ENCODE peak calls at places on chromosomes 3 and 15, in six cellular contexts. One of them, this sample, is unnamed.

GRCh38 chr3:26622634-26623408 is at the start of gene LRRC3B:
- DNase-seq in PC-3: no peak
- DNase-seq in GM23338: peak; percentile 86
- DNase-seq in MM.1S: no peak
- DNase-seq in SK-N-SH: peak; percentile 75
- DNase-seq in neural progenitor cell: peak; percentile 89
- DNase-seq in this sample: no peak

GRCh38 chr3:135516143-135516542 is 449.4 kb upstream of the PPP2R3A start:
- DNase-seq in MM.1S: no peak
- DNase-seq in PC-3: peak; percentile 19
- DNase-seq in SK-N-SH: peak; percentile 7
- DNase-seq in GM23338: peak; percentile 86
- DNase-seq in neural progenitor cell: peak; percentile 49
- DNase-seq in this sample: peak; percentile 31

GRCh38 chr15:41507820-41508290 is 5.8 kb downstream of the LTK start:
- DNase-seq in PC-3: peak; percentile 92
- DNase-seq in neural progenitor cell: no peak
- DNase-seq in SK-N-SH: no peak
- DNase-seq in MM.1S: no peak
- DNase-seq in GM23338: no peak
- DNase-seq in this sample: no peak

GRCh38 chr3:157089455-157090221 is 70.3 kb downstream of the CCNL1 start:
- DNase-seq in SK-N-SH: no peak
- DNase-seq in GM23338: peak; percentile 19
- DNase-seq in PC-3: peak; percentile 26
- DNase-seq in neural progenitor cell: no peak
- DNase-seq in MM.1S: no peak
- DNase-seq in this sample: no peak

GRCh38 chr3:102302020-102302419 is 132.8 kb upstream of the ZPLD1 start:
- DNase-seq in GM23338: no peak
- DNase-seq in PC-3: peak; percentile 33
- DNase-seq in SK-N-SH: no peak
- DNase-seq in MM.1S: no peak
- DNase-seq in neural progenitor cell: no peak
- DNase-seq in this sample: no peak

GRCh38 chr3:5213574-5213966 is 26.1 kb downstream of the EDEM1 start:
- DNase-seq in SK-N-SH: no peak
- DNase-seq in MM.1S: peak; percentile 97
- DNase-seq in GM23338: peak; percentile 57
- DNase-seq in PC-3: no peak
- DNase-seq in neural progenitor cell: no peak
- DNase-seq in this sample: no peak

GRCh38 chr15:66802087-66803001 is 100.3 kb downstream of the SMAD6 start:
- DNase-seq in GM23338: no peak
- DNase-seq in PC-3: peak; percentile 25
- DNase-seq in SK-N-SH: no peak
- DNase-seq in MM.1S: no peak
- DNase-seq in neural progenitor cell: no peak
- DNase-seq in this sample: peak; percentile 65

GRCh38 chr3:108322352-108322751 is 26.0 kb downstream of the HHLA2 start:
- DNase-seq in PC-3: no peak
- DNase-seq in MM.1S: no peak
- DNase-seq in GM23338: no peak
- DNase-seq in neural progenitor cell: no peak
- DNase-seq in SK-N-SH: no peak
- DNase-seq in this sample: no peak

GRCh38 chr15:70713547-70714414 is 49.6 kb downstream of the UACA start:
- DNase-seq in GM23338: no peak
- DNase-seq in PC-3: no peak
- DNase-seq in neural progenitor cell: peak; percentile 33
- DNase-seq in MM.1S: no peak
- DNase-seq in SK-N-SH: no peak
- DNase-seq in this sample: peak; percentile 70

GRCh38 chr3:8052599-8053185 is 448.9 kb upstream of the LMCD1 start:
- DNase-seq in SK-N-SH: no peak
- DNase-seq in PC-3: no peak
- DNase-seq in MM.1S: no peak
- DNase-seq in GM23338: no peak
- DNase-seq in neural progenitor cell: no peak
- DNase-seq in this sample: no peak

GRCh38 chr15:52464040-52464439 is 64.6 kb downstream of the MYO5A start:
- DNase-seq in GM23338: no peak
- DNase-seq in neural progenitor cell: no peak
- DNase-seq in MM.1S: no peak
- DNase-seq in PC-3: no peak
- DNase-seq in SK-N-SH: no peak
- DNase-seq in this sample: peak; percentile 16

GRCh38 chr3:187132666-187133065 is 6.6 kb downstream of the RPL39L start:
- DNase-seq in GM23338: no peak
- DNase-seq in neural progenitor cell: no peak
- DNase-seq in MM.1S: no peak
- DNase-seq in SK-N-SH: no peak
- DNase-seq in PC-3: peak; percentile 21
- DNase-seq in this sample: no peak

GRCh38 chr3:5190147-5190791 is 2.8 kb downstream of the EDEM1 start:
- DNase-seq in PC-3: no peak
- DNase-seq in MM.1S: no peak
- DNase-seq in neural progenitor cell: no peak
- DNase-seq in GM23338: no peak
- DNase-seq in SK-N-SH: no peak
- DNase-seq in this sample: no peak

GRCh38 chr3:174488527-174488926 is 370.6 kb upstream of the NAALADL2 start:
- DNase-seq in SK-N-SH: no peak
- DNase-seq in PC-3: no peak
- DNase-seq in GM23338: no peak
- DNase-seq in neural progenitor cell: no peak
- DNase-seq in MM.1S: no peak
- DNase-seq in this sample: peak; percentile 48

GRCh38 chr3:64975138-64975537 is 287.3 kb upstream of the ADAMTS9 start:
- DNase-seq in PC-3: no peak
- DNase-seq in GM23338: no peak
- DNase-seq in neural progenitor cell: no peak
- DNase-seq in SK-N-SH: no peak
- DNase-seq in MM.1S: no peak
- DNase-seq in this sample: no peak

GRCh38 chr15:49688135-49688790 is 67.4 kb downstream of the DTWD1 start:
- DNase-seq in neural progenitor cell: no peak
- DNase-seq in GM23338: no peak
- DNase-seq in MM.1S: no peak
- DNase-seq in SK-N-SH: peak; percentile 45
- DNase-seq in PC-3: no peak
- DNase-seq in this sample: no peak

GRCh38 chr15:101447168-101447533 is 42.4 kb downstream of the PCSK6 start:
- DNase-seq in neural progenitor cell: no peak
- DNase-seq in GM23338: no peak
- DNase-seq in MM.1S: no peak
- DNase-seq in SK-N-SH: no peak
- DNase-seq in PC-3: no peak
- DNase-seq in this sample: no peak

GRCh38 chr3:138062626-138063025 is 52.7 kb downstream of the CLDN18 start:
- DNase-seq in neural progenitor cell: no peak
- DNase-seq in GM23338: no peak
- DNase-seq in PC-3: no peak
- DNase-seq in MM.1S: no peak
- DNase-seq in SK-N-SH: no peak
- DNase-seq in this sample: peak; percentile 77

GRCh38 chr3:3258281-3258680 is 78.8 kb upstream of the CRBN start:
- DNase-seq in SK-N-SH: no peak
- DNase-seq in GM23338: no peak
- DNase-seq in PC-3: no peak
- DNase-seq in neural progenitor cell: no peak
- DNase-seq in MM.1S: no peak
- DNase-seq in this sample: no peak
- TF ChIP-seq EZH2phosphoT487 in SK-N-SH: no peak
- TF ChIP-seq EZH2phosphoT487 in GM23338: no peak
- TF ChIP-seq EZH2phosphoT487 in PC-3: no peak
- TF ChIP-seq EZH2phosphoT487 in neural progenitor cell: no peak
- TF ChIP-seq EZH2phosphoT487 in MM.1S: no peak
- TF ChIP-seq EZH2phosphoT487 in this sample: no peak

DNA sequence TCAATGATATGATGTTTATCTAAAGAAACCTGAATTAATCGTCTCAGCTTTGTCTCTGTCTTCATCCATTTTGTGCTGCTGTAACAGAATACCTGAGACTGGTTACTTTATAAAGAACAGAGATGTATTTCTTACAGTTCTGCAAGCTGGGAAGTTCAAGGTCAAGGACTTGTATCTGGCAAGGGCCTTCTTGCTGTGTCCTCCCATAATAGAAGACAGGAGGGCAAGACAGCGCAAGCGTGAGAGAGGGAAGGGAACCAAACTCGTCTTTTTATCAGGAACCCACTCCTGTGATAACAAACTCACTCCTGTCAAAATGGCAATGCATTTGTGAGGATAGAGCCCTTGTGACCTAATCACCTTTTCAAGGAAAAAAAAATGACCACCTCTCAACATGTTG is 131.5 kb downstream of the GHSR start:
- DNase-seq in PC-3: no peak
- DNase-seq in SK-N-SH: no peak
- DNase-seq in GM23338: no peak
- DNase-seq in neural progenitor cell: no peak
- DNase-seq in MM.1S: no peak
- DNase-seq in this sample: no peak
- H3F3A ChIP-seq in PC-3: no peaks in the 10 kb centered on the region
- H3F3A ChIP-seq in SK-N-SH: peaks cover 21% of the 10 kb centered on the region
- H3F3A ChIP-seq in GM23338: no peaks in the 10 kb centered on the region
- H3F3A ChIP-seq in neural progenitor cell: no peaks in the 10 kb centered on the region
- H3F3A ChIP-seq in MM.1S: peaks cover 11% of the 10 kb centered on the region
- H3F3A ChIP-seq in this sample: peaks cover 74% of the 10 kb centered on the region

GRCh38 chr3:126733061-126733430 is 29.0 kb downstream of the CHCHD6 start:
- DNase-seq in PC-3: no peak
- DNase-seq in MM.1S: no peak
- DNase-seq in GM23338: no peak
- DNase-seq in SK-N-SH: no peak
- DNase-seq in neural progenitor cell: no peak
- DNase-seq in this sample: no peak

GRCh38 chr3:126728680-126729079 is 24.6 kb downstream of the CHCHD6 start:
- DNase-seq in GM23338: no peak
- DNase-seq in MM.1S: no peak
- DNase-seq in SK-N-SH: no peak
- DNase-seq in neural progenitor cell: no peak
- DNase-seq in PC-3: no peak
- DNase-seq in this sample: no peak

GRCh38 chr3:126732281-126733060 is 28.4 kb downstream of the CHCHD6 start:
- DNase-seq in SK-N-SH: no peak
- DNase-seq in MM.1S: no peak
- DNase-seq in GM23338: no peak
- DNase-seq in PC-3: no peak
- DNase-seq in neural progenitor cell: no peak
- DNase-seq in this sample: no peak

GRCh38 chr3:126730376-126730775 is 26.3 kb downstream of the CHCHD6 start:
- DNase-seq in GM23338: no peak
- DNase-seq in PC-3: no peak
- DNase-seq in SK-N-SH: no peak
- DNase-seq in neural progenitor cell: no peak
- DNase-seq in MM.1S: no peak
- DNase-seq in this sample: no peak

DNA sequence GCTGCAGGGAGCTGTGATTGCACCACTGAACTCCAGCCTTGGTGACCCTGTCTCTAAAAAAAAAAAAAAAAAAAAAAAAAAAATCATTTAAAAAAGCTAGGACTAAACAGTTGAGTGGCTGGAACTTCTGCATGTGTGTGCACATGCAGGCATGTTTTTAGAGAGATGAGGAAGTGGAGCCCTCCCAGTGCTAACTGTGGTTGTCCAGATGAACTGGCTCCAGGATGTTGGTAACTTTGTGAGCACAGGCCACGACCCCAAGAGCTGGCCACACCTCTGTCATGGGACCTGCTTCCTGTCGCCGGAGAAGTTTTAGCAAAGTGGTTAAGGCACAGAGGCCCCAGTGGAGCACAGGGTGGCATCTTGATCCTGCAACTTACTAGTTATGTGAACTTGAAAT is 27.0 kb downstream of the CHCHD6 start:
- DNase-seq in GM23338: no peak
- DNase-seq in MM.1S: no peak
- DNase-seq in PC-3: no peak
- DNase-seq in neural progenitor cell: no peak
- DNase-seq in SK-N-SH: no peak
- DNase-seq in this sample: no peak
- TF ChIP-seq EZH2phosphoT487 in GM23338: no peak
- TF ChIP-seq EZH2phosphoT487 in MM.1S: no peak
- TF ChIP-seq EZH2phosphoT487 in PC-3: no peak
- TF ChIP-seq EZH2phosphoT487 in neural progenitor cell: no peak
- TF ChIP-seq EZH2phosphoT487 in SK-N-SH: no peak
- TF ChIP-seq EZH2phosphoT487 in this sample: no peak

DNA sequence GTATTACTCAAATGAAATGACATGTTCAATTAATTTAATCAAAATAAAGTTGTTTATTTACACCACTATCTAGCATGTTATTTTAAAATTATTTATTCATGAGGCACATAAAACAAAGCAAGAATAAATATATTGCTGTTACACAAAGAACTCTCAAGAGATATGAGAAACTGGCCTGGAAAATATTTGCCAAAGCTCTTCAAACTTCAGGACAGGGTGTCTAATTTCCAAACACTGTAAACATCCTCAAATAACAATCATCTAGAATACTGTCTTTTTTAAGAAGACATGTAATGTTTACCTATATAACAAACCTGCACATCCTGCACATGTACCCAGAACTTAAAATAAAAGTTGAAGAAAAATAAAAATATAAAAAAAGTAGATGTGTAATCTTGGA is 876.6 kb downstream of the TUSC7 start:
- DNase-seq in MM.1S: no peak
- DNase-seq in SK-N-SH: no peak
- DNase-seq in neural progenitor cell: no peak
- DNase-seq in GM23338: no peak
- DNase-seq in PC-3: no peak
- DNase-seq in this sample: no peak
- H3F3A ChIP-seq in MM.1S: peaks cover 8% of the 10 kb centered on the region
- H3F3A ChIP-seq in SK-N-SH: no peaks in the 10 kb centered on the region
- H3F3A ChIP-seq in neural progenitor cell: peaks cover 14% of the 10 kb centered on the region
- H3F3A ChIP-seq in GM23338: no peaks in the 10 kb centered on the region
- H3F3A ChIP-seq in PC-3: no peaks in the 10 kb centered on the region
- H3F3A ChIP-seq in this sample: no peaks in the 10 kb centered on the region

DNA sequence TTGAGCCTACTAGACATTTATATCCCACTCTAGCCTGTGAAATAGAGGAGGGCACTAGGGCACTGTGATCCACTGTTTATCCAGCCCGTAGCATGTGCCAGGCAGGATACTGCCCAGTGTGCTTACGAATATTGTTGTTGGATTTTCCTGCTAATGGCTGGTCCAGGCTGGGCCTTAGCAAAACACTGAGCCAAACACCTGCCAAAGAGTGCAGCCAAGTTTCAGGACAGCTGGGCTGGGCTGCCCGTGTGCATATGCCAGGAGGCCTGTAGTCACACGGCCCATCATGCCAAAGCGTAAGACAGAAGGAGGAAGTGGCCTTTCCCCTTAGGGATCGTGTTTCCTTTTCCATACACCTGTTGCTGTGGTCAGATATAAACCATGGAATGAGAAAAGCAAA is 54.5 kb upstream of the ABHD10 start:
- DNase-seq in SK-N-SH: no peak
- DNase-seq in PC-3: peak; percentile 73
- DNase-seq in GM23338: no peak
- DNase-seq in neural progenitor cell: no peak
- DNase-seq in MM.1S: no peak
- DNase-seq in this sample: no peak
- TF ChIP-seq EZH2phosphoT487 in SK-N-SH: no peak
- TF ChIP-seq EZH2phosphoT487 in PC-3: no peak
- TF ChIP-seq EZH2phosphoT487 in GM23338: no peak
- TF ChIP-seq EZH2phosphoT487 in neural progenitor cell: no peak
- TF ChIP-seq EZH2phosphoT487 in MM.1S: no peak
- TF ChIP-seq EZH2phosphoT487 in this sample: no peak

This sample was measured in GM23248.